ENCODE peak calls at places on chromosome 12, in ten cellular contexts. C, M, X, Z, Q, N, I, F, S and A are unnamed samples.

GRCh38 chr12:2856901-2857495 is at the start of gene TEX52:
- DNase-seq in X (no peak), N (no peak), S (no peak), M (no peak), C (no peak), Z (no peak), Q (peak; percentile 42), I (no peak), F (no peak), A (no peak)

GRCh38 chr12:15209782-15210181 is 11.4 kb downstream of the RERG start:
- DNase-seq in X (peak; percentile 78), C (peak; percentile 11), F (no peak), Z (peak; percentile 82), I (no peak), Q (no peak), M (no peak), S (no peak), N (no peak), A (no peak)

GRCh38 chr12:69779928-69780327 is 41.3 kb downstream of the RAB3IP start:
- DNase-seq in Z (peak; percentile 40), C (peak; percentile 70), S (no peak), Q (peak; percentile 86), I (peak; percentile 7), X (peak; percentile 69), M (peak; percentile 24), N (peak; percentile 15), F (no peak), A (no peak)

GRCh38 chr12:106022568-106023012 is 116.2 kb downstream of the NUAK1 start:
- DNase-seq in N (no peak), M (no peak), C (no peak), Q (no peak), S (no peak), I (no peak), Z (no peak), F (no peak), X (peak; percentile 73), A (no peak)

GRCh38 chr12:113334786-113335539 is at the start of gene SLC8B1:
- DNase-seq in Q (peak; percentile 73), I (peak; percentile 93), Z (peak; percentile 57), F (peak; percentile 88), C (peak; percentile 84), M (peak; percentile 77), S (peak; percentile 75), N (peak; percentile 94), X (peak; percentile 74), A (peak; percentile 95)

GRCh38 chr12:132140918-132141841 is 2.9 kb downstream of the DDX51 start:
- DNase-seq in S (no peak), N (peak; percentile 5), F (no peak), Q (no peak), X (no peak), I (no peak), Z (no peak), M (no peak), C (no peak), A (no peak)

GRCh38 chr12:30795410-30795659 is 40.6 kb upstream of the CAPRIN2 start:
- DNase-seq in Q (peak; percentile 72), Z (no peak), N (no peak), F (no peak), I (no peak), S (no peak), X (no peak), C (no peak), M (no peak), A (no peak)

GRCh38 chr12:79692860-79693605 is 2.3 kb upstream of the PAWR start:
- DNase-seq in M (no peak), X (no peak), I (no peak), S (no peak), Z (peak; percentile 79), F (no peak), N (no peak), Q (no peak), C (no peak), A (no peak)

GRCh38 chr12:125892276-125892675 is 827.0 kb downstream of the AACS start:
- DNase-seq in S (no peak), Q (no peak), X (no peak), M (no peak), F (no peak), I (no peak), N (no peak), C (no peak), Z (no peak), A (no peak)